ENCODE peak calls at places on chromosomes 7 and 10, in four cellular contexts. A, S, Y and G are unnamed samples.

GRCh38 chr7:157195868-157196267 is 57.1 kb downstream of the UBE3C start:
- DNase-seq in S (no peak), A (no peak), Y (no peak), G (no peak)

GRCh38 chr7:4962872-4963775 is 4.1 kb upstream of the MMD2 start:
- DNase-seq in A (no peak), S (no peak), Y (no peak), G (no peak)

GRCh38 chr10:21516270-21517131 is 9.0 kb downstream of the SKIDA1 start:
- DNase-seq in A (no peak), S (peak), Y (no peak), G (no peak)

GRCh38 chr10:126110434-126110833 is 214.1 kb downstream of the FANK1 start:
- DNase-seq in S (no peak), A (no peak), Y (no peak), G (no peak)

GRCh38 chr10:100748251-100749058 is 3.1 kb downstream of the PAX2 start:
- DNase-seq in Y (no peak), A (no peak), S (no peak), G (no peak)

GRCh38 chr7:25887795-25888559 is 264.0 kb upstream of the NFE2L3 start:
- DNase-seq in A (no peak), Y (no peak), S (no peak), G (no peak)

GRCh38 chr10:49611166-49611814 is 1.2 kb downstream of the SLC18A3 start:
- DNase-seq in S (no peak), A (no peak), Y (no peak), G (no peak)

GRCh38 chr7:108257954-108258353 is 127.8 kb upstream of the LAMB4 start:
- DNase-seq in Y (no peak), A (no peak), S (no peak), G (no peak)

GRCh38 chr7:55052081-55052480 is 33.3 kb downstream of the EGFR start:
- DNase-seq in A (no peak), Y (no peak), S (no peak), G (no peak)

GRCh38 chr10:27207350-27207749 is 33.2 kb downstream of the ACBD5 start:
- DNase-seq in Y (no peak), A (no peak), S (no peak), G (no peak)

GRCh38 chr7:123675092-123675473 is 19.4 kb downstream of the LMOD2 start:
- DNase-seq in S (no peak), A (no peak), Y (no peak), G (no peak)

GRCh38 chr10:99329238-99329890 is at the start of gene CNNM1:
- DNase-seq in A (no peak), S (no peak), Y (no peak), G (no peak)

GRCh38 chr7:106058925-106059324 is 53.2 kb downstream of the SYPL1 start:
- DNase-seq in A (no peak), S (no peak), Y (no peak), G (no peak)

GRCh38 chr10:3122486-3123205 is 49.9 kb downstream of the PITRM1 start:
- DNase-seq in Y (no peak), A (no peak), S (no peak), G (no peak)

GRCh38 chr10:88946965-88947590 is 5.5 kb downstream of the ACTA2 start:
- DNase-seq in S (no peak), A (no peak), Y (no peak), G (no peak)

GRCh38 chr10:44883581-44884331 is 27.4 kb upstream of the TMEM72 start:
- DNase-seq in Y (no peak), S (no peak), A (no peak), G (no peak)

GRCh38 chr10:520402-520787 is 169.1 kb downstream of the DIP2C start:
- DNase-seq in A (no peak), S (no peak), Y (no peak), G (no peak)

GRCh38 chr7:80724249-80724871 is 85.9 kb downstream of the CD36 start:
- DNase-seq in Y (no peak), A (peak), S (no peak), G (no peak)

GRCh38 chr10:73773152-73773879 is 8.5 kb upstream of the CHCHD1 start:
- DNase-seq in A (no peak), Y (no peak), S (no peak), G (no peak)

DNA sequence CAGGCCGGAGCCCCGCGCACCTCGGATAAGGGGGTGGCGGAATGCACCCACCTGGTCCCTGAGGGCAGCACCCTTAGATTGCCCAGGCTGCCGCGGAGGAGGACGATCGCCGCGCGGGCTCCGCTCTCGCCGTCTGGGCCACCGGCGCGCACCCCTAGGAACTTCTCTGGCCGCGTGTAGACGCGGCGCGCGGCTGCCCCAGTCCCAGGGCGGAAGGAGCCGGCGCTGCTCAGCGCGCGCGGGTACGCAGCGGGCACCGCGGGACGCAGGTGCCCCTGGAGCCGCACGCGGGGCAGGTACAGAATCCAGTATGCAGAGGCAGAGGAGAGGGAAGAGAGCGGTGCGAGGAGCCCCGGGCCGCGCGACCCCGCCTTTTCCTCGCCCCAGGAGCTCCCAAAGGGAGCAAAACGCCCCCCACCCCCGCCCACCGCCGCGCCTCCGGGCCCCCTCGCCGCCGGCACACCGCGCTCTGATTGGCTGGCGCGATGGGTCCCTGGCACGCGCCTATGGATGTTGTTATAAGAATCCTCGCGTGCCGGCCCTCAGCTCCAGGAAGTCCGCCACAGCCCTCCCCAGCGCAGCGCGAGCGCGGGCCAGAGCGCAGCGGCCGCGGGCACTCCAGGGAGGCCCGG is at the start of gene PTF1A:
- DNase-seq in Y (no peak), S (no peak), A (no peak), G (no peak)
- TF ChIP-seq GABPA in Y (no peak), S (no peak), A (no peak), G (no peak)

GRCh38 chr7:139230484-139230773 is 608 bp upstream of the UBN2 start:
- DNase-seq in Y (no peak), A (no peak), S (no peak), G (no peak)
- TF ChIP-seq KDM1A in Y (no peak), A (no peak), S (no peak), G (no peak)

GRCh38 chr7:120054376-120055100 is 218.4 kb upstream of the KCND2 start:
- DNase-seq in A (no peak), S (no peak), Y (no peak), G (no peak)
- TF ChIP-seq GABPA in A (no peak), S (no peak), Y (no peak), G (no peak)

GRCh38 chr10:53808677-53809076 is 992.4 kb downstream of the PCDH15 start:
- DNase-seq in Y (no peak), S (no peak), A (no peak), G (no peak)
- TF ChIP-seq KDM1A in Y (no peak), S (no peak), A (no peak), G (no peak)

DNA sequence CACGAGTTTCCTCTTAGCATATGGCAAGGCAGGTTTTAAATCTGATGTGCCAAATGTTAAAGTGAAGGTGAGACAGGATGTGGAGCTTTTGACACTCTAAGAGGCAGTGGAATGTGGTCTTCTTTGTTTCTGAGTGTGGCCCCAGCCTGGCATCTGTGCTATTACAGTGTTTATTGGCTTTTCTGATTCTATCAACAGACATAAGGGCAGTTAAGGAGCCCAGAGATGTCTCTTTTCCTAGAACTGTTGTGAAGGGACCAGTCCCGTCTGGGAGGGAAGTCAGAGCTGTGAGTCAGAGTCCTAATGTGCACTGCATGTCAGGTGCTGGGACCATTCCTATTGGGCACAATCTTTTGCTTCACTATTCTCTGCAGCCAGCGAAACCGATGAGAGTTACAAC is 32.5 kb downstream of the TRUB1 start:
- DNase-seq in Y (peak), S (no peak), A (no peak), G (no peak)
- TF ChIP-seq GABPA in Y (no peak), S (no peak), A (no peak), G (no peak)

GRCh38 chr10:108789911-108790310 is 1133.4 kb downstream of the XPNPEP1 start:
- DNase-seq in A (no peak), Y (no peak), S (no peak), G (peak)
- TF ChIP-seq KDM1A in A (no peak), Y (no peak), S (no peak), G (no peak)

GRCh38 chr7:114718861-114719260 is 203.0 kb upstream of the MDFIC start:
- DNase-seq in Y (no peak), S (no peak), A (no peak), G (peak)
- TF ChIP-seq GABPA in Y (no peak), S (no peak), A (no peak), G (peak)

DNA sequence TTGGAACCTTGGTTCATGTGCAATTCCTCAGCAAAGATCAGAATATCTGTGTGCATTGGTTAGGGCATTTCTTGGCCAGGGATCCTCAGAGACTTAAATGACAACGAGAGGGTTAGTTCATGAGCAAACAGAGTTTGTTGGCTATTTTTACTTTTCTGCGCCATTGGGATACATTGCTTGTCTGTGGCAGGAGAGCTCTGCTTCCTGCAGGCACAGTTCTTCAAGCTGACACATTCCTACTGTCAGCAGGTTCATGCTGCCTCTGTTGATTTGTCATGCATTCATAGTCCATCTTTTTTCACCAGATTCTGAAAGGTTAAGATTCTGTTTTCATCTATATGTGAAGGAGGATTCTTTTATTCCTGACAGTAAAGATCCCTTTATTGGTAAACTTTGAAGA is 139.4 kb downstream of the TMEM178B start:
- DNase-seq in A (no peak), Y (no peak), S (no peak), G (no peak)
- TF ChIP-seq KDM1A in A (no peak), Y (no peak), S (no peak), G (no peak)

GRCh38 chr7:75050501-75050900 is 23.1 kb downstream of the RCC1L start:
- DNase-seq in Y (no peak), A (no peak), S (no peak), G (no peak)

GRCh38 chr7:75055830-75056431 is 17.7 kb downstream of the RCC1L start:
- DNase-seq in S (no peak), Y (no peak), A (no peak), G (no peak)

GRCh38 chr7:75058406-75058805 is 15.2 kb downstream of the RCC1L start:
- DNase-seq in S (no peak), Y (no peak), A (no peak), G (no peak)

GRCh38 chr7:75054744-75055527 is 18.7 kb downstream of the RCC1L start:
- DNase-seq in A (no peak), Y (no peak), S (no peak), G (no peak)

DNA sequence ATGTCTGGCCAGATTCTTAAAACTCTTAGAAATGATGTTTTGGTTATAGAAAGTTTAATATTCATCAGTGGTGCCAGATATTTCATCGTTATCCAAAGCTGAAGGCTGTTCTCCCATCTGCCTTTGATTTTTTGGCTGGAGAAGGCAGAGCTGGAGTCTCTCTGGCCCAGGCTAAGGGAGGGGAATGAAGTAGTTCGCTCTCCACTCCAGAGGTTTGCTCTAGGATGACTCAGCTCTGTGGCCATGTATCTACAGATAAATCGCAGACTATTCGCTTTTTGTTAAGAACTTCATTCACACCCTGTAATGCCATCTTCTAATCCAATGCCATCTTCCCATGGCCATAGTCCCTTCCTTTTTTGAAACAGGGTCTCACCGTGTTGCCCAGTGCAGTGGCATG is 17.1 kb downstream of the RCC1L start:
- DNase-seq in S (no peak), Y (no peak), A (no peak), G (no peak)
- TF ChIP-seq GABPA in S (no peak), Y (no peak), A (no peak), G (no peak)